ENCODE peak calls at places on chromosomes 3 and 15, in ten cellular contexts. M is mucosa of descending colon, Y is nephron progenitor cell, B is endothelial cell, E is stomach, L is H1, N is kidney, Z is fibroblast of the aortic adventitia, D is endothelial cell of umbilical vein, S is foreskin fibroblast. F is an unnamed sample.

GRCh38 chr3:12984023-12984823 is 89.0 kb downstream of the IQSEC1 start:
- DNase-seq in Y (peak), L (peak), E (peak), D (peak), Z (peak), M (no peak), N (no peak), B (peak), S (peak), F (peak)

GRCh38 chr3:128969993-128970740 is 23.7 kb downstream of the CFAP92 start:
- DNase-seq in N (no peak), S (no peak), Z (peak), M (no peak), E (peak), B (peak), L (no peak), D (peak), Y (peak), F (peak)

GRCh38 chr3:158713094-158713499 is 19.2 kb downstream of the RARRES1 start:
- DNase-seq in Y (no peak), S (peak), M (no peak), Z (peak), E (peak), L (no peak), B (peak), N (no peak), D (peak), F (no peak)

GRCh38 chr3:61783993-61784718 is 222.8 kb downstream of the PTPRG start:
- DNase-seq in Z (peak), S (peak), L (no peak), N (no peak), B (no peak), M (no peak), Y (no peak), D (no peak), E (no peak), F (no peak)

GRCh38 chr3:143171141-143171651 is 51.6 kb downstream of the CHST2 start:
- DNase-seq in E (no peak), S (peak), L (no peak), Y (no peak), N (no peak), M (no peak), B (no peak), Z (peak), D (peak), F (peak)

GRCh38 chr3:187207624-187208023 is 10.3 kb downstream of the RTP1 start:
- DNase-seq in M (no peak), D (no peak), E (no peak), Z (peak), Y (no peak), S (no peak), L (no peak), N (no peak), B (no peak), F (no peak)

GRCh38 chr3:21506061-21506460 is 244.9 kb downstream of the ZNF385D start:
- DNase-seq in M (no peak), D (no peak), B (no peak), E (no peak), Y (no peak), N (no peak), S (peak), Z (peak), L (no peak), F (no peak)

GRCh38 chr15:39435244-39435643 is 145.6 kb upstream of the THBS1 start:
- DNase-seq in S (no peak), E (no peak), Z (no peak), B (no peak), L (no peak), M (no peak), N (no peak), Y (no peak), D (no peak), F (no peak)

GRCh38 chr15:70095387-70096214 is 2.1 kb downstream of the TLE3 start:
- DNase-seq in D (peak), B (no peak), N (peak), M (peak), L (no peak), S (no peak), Z (no peak), Y (peak), E (peak), F (peak)

GRCh38 chr3:136995652-136996051 is 37.9 kb downstream of the IL20RB start:
- DNase-seq in D (no peak), M (no peak), S (no peak), Z (peak), L (no peak), Y (no peak), N (no peak), E (no peak), B (no peak), F (no peak)

GRCh38 chr15:28082891-28083688 is 16.0 kb downstream of the OCA2 start:
- DNase-seq in B (no peak), S (no peak), Y (no peak), D (no peak), E (no peak), M (peak), N (no peak), Z (no peak), L (no peak), F (no peak)

GRCh38 chr15:20353966-20354883 is 187.4 kb downstream of the GOLGA6L6 start:
- DNase-seq in L (no peak), E (peak), D (no peak), B (no peak), N (peak), S (no peak), Y (no peak), M (peak), Z (no peak), F (peak)

GRCh38 chr3:17032407-17033034 is 147.8 kb downstream of the PLCL2 start:
- DNase-seq in S (no peak), B (peak), E (no peak), M (no peak), L (no peak), N (no peak), Y (no peak), Z (peak), D (peak), F (no peak)

GRCh38 chr3:52372822-52373504 is 56.8 kb downstream of the DNAH1 start:
- DNase-seq in M (no peak), S (no peak), N (no peak), Y (peak), L (no peak), B (peak), E (peak), D (no peak), Z (no peak), F (no peak)

GRCh38 chr3:81699921-81700320 is 61.5 kb downstream of the GBE1 start:
- DNase-seq in S (no peak), Y (no peak), N (no peak), L (no peak), D (no peak), B (no peak), M (no peak), Z (no peak), E (no peak), F (no peak)

GRCh38 chr15:101813803-101814534 is 2.0 kb downstream of the OR4F15 start:
- DNase-seq in L (no peak), Y (no peak), E (no peak), Z (peak), N (no peak), D (no peak), M (no peak), B (no peak), S (peak), F (no peak)

GRCh38 chr3:55860040-55860439 is 372.9 kb upstream of the WNT5A start:
- DNase-seq in M (no peak), Y (no peak), B (no peak), N (no peak), D (no peak), L (no peak), E (no peak), Z (no peak), S (no peak), F (no peak)

GRCh38 chr15:94793641-94794040 is 562.3 kb downstream of the MCTP2 start:
- DNase-seq in L (no peak), B (no peak), M (no peak), Y (peak), S (no peak), E (no peak), D (no peak), Z (no peak), N (no peak), F (no peak)

GRCh38 chr15:67783303-67783702 is 42.0 kb upstream of the SKOR1 start:
- DNase-seq in S (no peak), Y (no peak), Z (no peak), L (no peak), B (no peak), D (no peak), M (no peak), N (no peak), E (no peak), F (peak)

GRCh38 chr15:70358871-70359647 is 261.3 kb upstream of the TLE3 start:
- DNase-seq in B (no peak), N (no peak), E (no peak), D (no peak), Z (no peak), L (no peak), M (no peak), S (no peak), Y (no peak), F (no peak)

GRCh38 chr15:33149919-33150318 is 44.6 kb downstream of the FMN1 start:
- DNase-seq in E (no peak), M (no peak), D (no peak), Z (peak), S (peak), N (no peak), B (no peak), L (no peak), Y (no peak), F (no peak)

GRCh38 chr15:92049290-92050008 is 195.9 kb downstream of the SLCO3A1 start:
- DNase-seq in E (no peak), Z (no peak), M (no peak), B (no peak), S (no peak), D (no peak), Y (no peak), N (no peak), L (no peak), F (no peak)

GRCh38 chr15:92051726-92052125 is 198.2 kb downstream of the SLCO3A1 start:
- DNase-seq in Y (no peak), L (no peak), B (no peak), S (no peak), M (no peak), E (no peak), N (no peak), D (no peak), Z (no peak), F (no peak)

GRCh38 chr15:92050220-92050898 is 196.9 kb downstream of the SLCO3A1 start:
- DNase-seq in Z (no peak), Y (no peak), L (no peak), S (no peak), M (no peak), N (no peak), B (no peak), D (no peak), E (no peak), F (no peak)

GRCh38 chr15:92056875-92057274 is 203.4 kb downstream of the SLCO3A1 start:
- DNase-seq in E (no peak), D (no peak), S (no peak), N (no peak), L (no peak), Y (no peak), Z (no peak), B (no peak), M (no peak), F (no peak)

DNA sequence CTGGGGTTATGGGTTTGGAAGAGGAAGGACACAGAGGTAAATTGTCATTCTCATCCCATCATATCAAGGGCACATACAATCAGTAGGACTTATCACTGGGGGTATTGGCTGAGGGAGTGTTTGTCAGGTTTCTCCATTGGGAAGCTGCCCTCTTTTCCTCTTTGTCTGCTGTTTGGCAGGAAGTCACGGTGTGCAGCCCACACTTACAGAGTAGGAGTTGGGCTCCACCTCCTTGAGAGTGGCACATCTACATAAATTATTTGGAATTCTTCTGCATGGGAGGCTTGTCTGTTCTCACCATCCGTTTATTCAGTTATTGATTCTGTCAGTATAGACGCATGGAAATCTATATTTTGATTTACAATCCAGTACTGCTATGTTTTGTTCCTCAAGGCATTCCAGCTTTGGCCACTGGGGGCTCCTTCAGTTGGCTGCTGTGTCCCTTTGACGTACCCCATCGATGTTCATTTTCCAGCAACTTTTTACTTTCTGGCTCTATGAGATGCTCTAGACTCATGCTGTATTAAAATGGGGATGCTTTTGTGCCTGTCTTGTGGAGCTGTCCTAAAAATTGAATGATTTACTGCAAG is 200.3 kb downstream of the SLCO3A1 start:
- DNase-seq in S (no peak), N (no peak), Y (no peak), Z (no peak), L (no peak), E (no peak), D (no peak), M (no peak), B (no peak), F (no peak)
- TF ChIP-seq CTCF in S (peak), N (no peak), Y (peak), Z (peak), L (peak), E (no peak), D (no peak), M (no peak), B (peak), F (no peak)

GRCh38 chr3:153667341-153667740 is 453.8 kb upstream of the ARHGEF26 start:
- DNase-seq in Z (no peak), D (no peak), L (no peak), N (no peak), M (no peak), S (peak), Y (no peak), B (no peak), E (no peak), F (no peak)

GRCh38 chr3:153666911-153667310 is 454.3 kb upstream of the ARHGEF26 start:
- DNase-seq in M (no peak), N (no peak), Z (no peak), L (no peak), D (no peak), E (no peak), B (no peak), Y (no peak), S (no peak), F (no peak)

GRCh38 chr3:153670577-153670976 is 450.6 kb upstream of the ARHGEF26 start:
- DNase-seq in Z (no peak), M (no peak), L (no peak), B (no peak), Y (no peak), S (no peak), N (no peak), D (no peak), E (no peak), F (no peak)

GRCh38 chr3:153673853-153674252 is 447.3 kb upstream of the ARHGEF26 start:
- DNase-seq in E (no peak), L (no peak), N (no peak), Y (no peak), B (no peak), D (no peak), S (no peak), Z (no peak), M (no peak), F (no peak)

GRCh38 chr3:153669527-153669926 is 451.7 kb upstream of the ARHGEF26 start:
- DNase-seq in E (no peak), B (no peak), L (no peak), M (no peak), D (no peak), Y (no peak), N (no peak), S (no peak), Z (no peak), F (no peak)
- TF ChIP-seq CTCF in E (no peak), B (no peak), L (no peak), M (no peak), D (no peak), Y (peak), N (no peak), S (peak), Z (peak), F (no peak)

GRCh38 chr3:172859035-172859434 is 108.5 kb downstream of the ECT2 start:
- DNase-seq in L (no peak), S (no peak), N (no peak), Y (no peak), B (no peak), Z (no peak), M (no peak), E (no peak), D (peak), F (no peak)
- TF ChIP-seq CTCF in L (no peak), S (no peak), N (no peak), Y (no peak), B (no peak), Z (no peak), M (no peak), E (no peak), D (no peak), F (no peak)

DNA sequence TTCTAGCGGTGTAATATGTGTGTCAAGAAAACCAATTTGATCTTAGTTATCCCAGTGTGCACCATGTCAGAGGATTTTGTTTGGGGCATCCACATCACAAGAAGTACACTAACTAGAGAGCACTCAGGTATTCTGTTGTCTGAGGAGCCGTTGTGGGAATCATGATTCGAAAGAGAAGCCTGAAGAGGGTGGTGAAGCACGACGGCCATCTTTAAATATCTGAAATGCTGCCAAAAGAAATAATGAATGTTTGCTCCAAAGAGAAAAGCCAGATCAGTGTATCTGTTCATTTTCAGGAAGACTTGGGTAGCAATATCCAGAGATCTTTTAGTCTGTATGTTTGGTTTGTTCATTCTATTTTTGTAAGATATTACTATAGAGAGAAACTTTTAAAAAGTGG is 180.7 kb downstream of the KLHL25 start:
- DNase-seq in L (no peak), E (no peak), D (peak), Y (no peak), M (no peak), B (no peak), N (no peak), Z (peak), S (no peak), F (no peak)
- TF ChIP-seq CTCF in L (no peak), E (no peak), D (no peak), Y (no peak), M (no peak), B (no peak), N (no peak), Z (no peak), S (no peak), F (no peak)

DNA sequence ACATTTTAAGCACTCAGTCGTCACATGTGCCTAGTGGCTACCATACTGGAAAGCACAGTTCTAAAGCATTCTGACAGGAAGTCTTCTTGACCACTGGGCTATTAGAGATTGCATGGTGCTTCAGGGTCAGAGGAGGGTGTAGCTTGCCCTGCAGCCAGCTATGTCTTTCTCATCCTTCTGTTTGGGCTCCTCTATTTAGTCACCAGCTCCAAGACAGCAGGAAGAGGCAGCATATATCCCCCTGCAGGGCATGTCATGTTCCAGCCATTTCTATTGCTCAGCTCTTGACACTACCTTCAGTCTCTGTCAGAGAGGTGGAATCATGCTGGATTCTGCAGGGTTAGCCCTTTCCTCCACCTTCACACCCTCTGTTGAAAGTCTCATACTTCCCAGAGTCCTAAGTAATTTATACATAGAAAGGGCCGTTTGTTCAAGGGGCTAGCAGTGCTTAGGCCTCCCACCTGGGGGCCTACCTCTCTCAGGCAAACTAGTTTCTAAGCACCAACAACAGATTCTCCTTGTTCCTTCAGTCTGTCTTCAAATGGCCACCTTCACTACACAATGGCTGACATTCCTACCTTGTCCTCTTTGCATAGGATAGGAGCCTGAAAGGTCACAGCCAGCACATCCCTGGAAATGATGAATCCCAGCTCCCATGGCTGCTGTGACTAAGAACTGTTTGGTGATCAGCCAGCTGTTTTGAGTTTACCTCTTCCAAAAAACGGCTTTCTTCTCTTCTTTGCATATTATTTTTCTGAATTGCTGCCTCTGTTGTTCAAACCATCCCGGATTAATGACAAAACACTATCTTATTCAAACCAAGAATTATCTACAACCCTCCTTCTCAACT is 115.7 kb upstream of the BFSP2 start:
- DNase-seq in E (no peak), B (no peak), Y (no peak), M (no peak), D (no peak), S (no peak), L (peak), Z (no peak), N (no peak), F (no peak)
- TF ChIP-seq CTCF in E (no peak), B (no peak), Y (no peak), M (no peak), D (no peak), S (no peak), L (peak), Z (no peak), N (no peak), F (no peak)

GRCh38 chr15:90085565-90085964 is 16.7 kb downstream of the IDH2 start:
- DNase-seq in E (no peak), N (no peak), Z (no peak), L (no peak), D (no peak), Y (no peak), M (no peak), S (no peak), B (no peak), F (no peak)

GRCh38 chr15:90084876-90085423 is 17.3 kb downstream of the IDH2 start:
- DNase-seq in N (no peak), M (no peak), L (no peak), S (no peak), Z (no peak), Y (no peak), D (no peak), B (no peak), E (no peak), F (no peak)

GRCh38 chr15:90083954-90084607 is 18.2 kb downstream of the IDH2 start:
- DNase-seq in D (no peak), Y (no peak), B (no peak), L (no peak), S (no peak), Z (no peak), M (no peak), N (no peak), E (no peak), F (no peak)

GRCh38 chr15:90082140-90082713 is 20.0 kb downstream of the IDH2 start:
- DNase-seq in M (no peak), B (peak), L (no peak), N (no peak), D (no peak), E (no peak), S (no peak), Y (no peak), Z (no peak), F (no peak)

GRCh38 chr15:90083419-90083818 is 18.8 kb downstream of the IDH2 start:
- DNase-seq in D (no peak), Y (no peak), M (no peak), L (no peak), Z (no peak), E (no peak), S (no peak), N (no peak), B (no peak), F (no peak)
- TF ChIP-seq CTCF in D (no peak), Y (no peak), M (no peak), L (no peak), Z (no peak), E (no peak), S (no peak), N (no peak), B (no peak), F (no peak)

GRCh38 chr15:49046113-49046883 is at the start of gene SECISBP2L:
- DNase-seq in N (peak), B (peak), Z (peak), S (peak), D (peak), Y (peak), E (peak), M (peak), L (peak), F (peak)
- TF ChIP-seq CTCF in N (peak), B (no peak), Z (no peak), S (no peak), D (peak), Y (no peak), E (no peak), M (no peak), L (peak), F (peak)

GRCh38 chr15:58934114-58934447 is 602 bp upstream of the SLTM start:
- DNase-seq in B (no peak), L (no peak), Z (no peak), N (no peak), M (no peak), D (no peak), Y (no peak), S (no peak), E (no peak), F (no peak)

GRCh38 chr15:58932791-58933310 is 628 bp downstream of the SLTM start:
- DNase-seq in E (peak), L (no peak), M (no peak), S (no peak), Z (peak), D (peak), N (no peak), B (no peak), Y (peak), F (no peak)

GRCh38 chr15:58931985-58932384 is 1.5 kb downstream of the SLTM start:
- DNase-seq in B (no peak), D (peak), Z (peak), Y (no peak), E (peak), S (peak), N (no peak), L (no peak), M (no peak), F (peak)

GRCh38 chr15:58934521-58934920 is 1.0 kb upstream of the SLTM start:
- DNase-seq in N (no peak), B (no peak), L (no peak), E (no peak), Y (no peak), S (no peak), D (no peak), M (no peak), Z (peak), F (no peak)

GRCh38 chr15:58933311-58934113 is at the start of gene SLTM:
- DNase-seq in D (peak), M (peak), B (peak), L (peak), Z (peak), S (peak), Y (peak), N (peak), E (peak), F (peak)
- TF ChIP-seq CTCF in D (peak), M (no peak), B (peak), L (peak), Z (peak), S (no peak), Y (no peak), N (no peak), E (no peak), F (no peak)